ENCODE peak calls at places on chromosomes 3 and 15, in nine cellular contexts. Q is effector memory CD4-positive, alpha-beta T cell; R is uterus; F is pancreas; N is cardiac muscle cell; S is CD8-positive, alpha-beta memory T cell; Y is sigmoid colon; C is stomach; P is heart left ventricle. A is an unnamed sample. For H3K27me3 and H3K9me3, the result is how much of the 10 kb centered on the place peaks cover.

GRCh38 chr3:172461530-172462138 is 13.4 kb upstream of the GHSR start:
- DNase-seq in R (no peak), F (no peak), C (no peak), Y (no peak), P (no peak), Q (no peak), S (no peak), N (peak), A (no peak)

GRCh38 chr3:159128628-159129027 is 326.8 kb downstream of the MFSD1 start:
- DNase-seq in N (peak), S (no peak), Y (no peak), P (no peak), F (no peak), Q (no peak), R (no peak), C (no peak), A (no peak)

GRCh38 chr3:11832964-11833621 is 13.6 kb downstream of the TAMM41 start:
- DNase-seq in F (no peak), Y (no peak), C (peak), R (no peak), P (no peak), N (peak), Q (no peak), S (no peak), A (no peak)

GRCh38 chr3:172522871-172523818 is at the start of gene TNFSF10:
- DNase-seq in P (peak), C (peak), R (peak), Q (peak), S (peak), F (peak), Y (peak), N (no peak), A (peak)

GRCh38 chr3:7504886-7505775 is 644.2 kb downstream of the GRM7 start:
- DNase-seq in F (no peak), Y (no peak), Q (no peak), S (no peak), N (peak), P (peak), R (no peak), C (no peak), A (peak)

GRCh38 chr15:64430000-64430735 is 30.2 kb upstream of the ZNF609 start:
- DNase-seq in C (no peak), R (peak), N (peak), Y (peak), P (peak), Q (peak), S (peak), F (no peak), A (peak)

GRCh38 chr3:58418227-58418626 is 15.4 kb downstream of the PDHB start:
- DNase-seq in P (no peak), R (no peak), C (no peak), S (no peak), F (no peak), Y (no peak), Q (no peak), N (no peak), A (peak)

GRCh38 chr3:166013073-166013679 is 176.0 kb upstream of the BCHE start:
- DNase-seq in C (no peak), R (no peak), N (peak), P (no peak), Q (no peak), Y (no peak), S (no peak), F (no peak), A (no peak)

GRCh38 chr15:70466305-70466704 is 297.1 kb downstream of the UACA start:
- DNase-seq in S (no peak), C (no peak), F (no peak), P (no peak), R (no peak), Q (no peak), N (no peak), Y (no peak), A (no peak)

GRCh38 chr3:46966811-46967210 is 9.7 kb downstream of the CCDC12 start:
- DNase-seq in N (no peak), P (no peak), S (no peak), Q (no peak), C (no peak), R (no peak), F (no peak), Y (no peak), A (no peak)

GRCh38 chr3:43015572-43016512 is 36.7 kb downstream of the GASK1A start:
- DNase-seq in R (no peak), F (no peak), P (no peak), S (peak), N (no peak), C (no peak), Y (no peak), Q (no peak), A (peak)

GRCh38 chr3:131549340-131549739 is 46.6 kb upstream of the MRPL3 start:
- DNase-seq in Y (no peak), F (no peak), C (no peak), P (no peak), R (no peak), N (no peak), Q (no peak), S (no peak), A (no peak)

GRCh38 chr3:11995061-11995460 is 9.1 kb upstream of the SYN2 start:
- DNase-seq in F (no peak), P (no peak), N (no peak), S (no peak), Y (no peak), Q (no peak), R (no peak), C (no peak), A (peak)

GRCh38 chr3:18806633-18807032 is 341.7 kb upstream of the KCNH8 start:
- DNase-seq in N (peak), F (no peak), Y (no peak), P (no peak), R (no peak), C (no peak), Q (no peak), S (no peak), A (no peak)

GRCh38 chr3:146019508-146019907 is 141.5 kb downstream of the PLOD2 start:
- DNase-seq in Q (no peak), Y (no peak), C (no peak), N (no peak), F (no peak), S (no peak), R (no peak), P (no peak), A (no peak)

GRCh38 chr15:61839541-61839940 is 220.7 kb downstream of the VPS13C start:
- DNase-seq in Y (no peak), F (no peak), C (no peak), Q (no peak), N (peak), R (no peak), P (no peak), S (no peak), A (no peak)

GRCh38 chr3:160296591-160296990 is 71.4 kb downstream of the C3orf80 start:
- DNase-seq in Q (no peak), C (no peak), R (no peak), F (no peak), N (peak), P (no peak), S (no peak), Y (no peak), A (no peak)

GRCh38 chr3:83248454-83248853 is 1487.0 kb upstream of the GBE1 start:
- DNase-seq in P (no peak), S (no peak), Y (no peak), N (no peak), F (no peak), Q (no peak), R (no peak), C (no peak), A (no peak)

GRCh38 chr3:79329154-79329553 is 438.6 kb downstream of the ROBO1 start:
- DNase-seq in S (no peak), R (no peak), N (no peak), F (no peak), C (no peak), Y (no peak), P (no peak), Q (no peak), A (no peak)

DNA sequence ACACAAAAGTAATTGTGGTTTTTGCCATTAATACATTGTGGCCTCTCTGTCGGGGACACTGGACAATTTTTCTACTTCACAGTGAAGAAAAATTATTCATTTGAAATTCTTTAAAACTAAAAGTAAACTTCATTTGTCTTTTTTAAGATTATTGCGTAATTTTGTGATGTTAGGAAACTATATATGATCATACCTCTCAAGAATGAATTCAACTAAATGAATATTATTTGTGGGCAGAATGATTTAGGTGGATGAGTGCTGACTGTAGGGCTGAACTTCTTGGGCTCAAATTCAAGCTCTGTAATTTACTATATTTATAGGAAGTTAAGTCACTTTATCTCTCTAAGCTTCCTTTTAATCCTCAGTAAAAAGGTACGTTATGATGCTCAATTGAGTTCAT is 441.2 kb downstream of the ROBO1 start:
- DNase-seq in C (no peak), F (no peak), Q (no peak), R (no peak), N (peak), S (no peak), Y (no peak), P (no peak), A (no peak)
- H3K27ac ChIP-seq in C (no peak), F (no peak), Q (no peak), R (no peak), N (no peak), S (no peak), Y (no peak), P (no peak), A (no peak)

GRCh38 chr15:26614734-26615133 is 158.1 kb downstream of the GABRB3 start:
- DNase-seq in C (no peak), R (no peak), P (no peak), N (no peak), Q (no peak), Y (no peak), S (no peak), F (no peak), A (no peak)
- H3K27me3 ChIP-seq in C (under half), R (under half), P (under half), N (under half), Q (under half), Y (under half), S (under half), F (under half), A (under half)

GRCh38 chr15:26392956-26393355 is 379.9 kb downstream of the GABRB3 start:
- DNase-seq in Q (no peak), R (no peak), P (peak), N (no peak), F (no peak), S (no peak), Y (no peak), C (no peak), A (no peak)
- H3K9me3 ChIP-seq in Q (under half), R (under half), P (under half), N (under half), F (under half), S (under half), Y (under half), C (under half), A (under half)

DNA sequence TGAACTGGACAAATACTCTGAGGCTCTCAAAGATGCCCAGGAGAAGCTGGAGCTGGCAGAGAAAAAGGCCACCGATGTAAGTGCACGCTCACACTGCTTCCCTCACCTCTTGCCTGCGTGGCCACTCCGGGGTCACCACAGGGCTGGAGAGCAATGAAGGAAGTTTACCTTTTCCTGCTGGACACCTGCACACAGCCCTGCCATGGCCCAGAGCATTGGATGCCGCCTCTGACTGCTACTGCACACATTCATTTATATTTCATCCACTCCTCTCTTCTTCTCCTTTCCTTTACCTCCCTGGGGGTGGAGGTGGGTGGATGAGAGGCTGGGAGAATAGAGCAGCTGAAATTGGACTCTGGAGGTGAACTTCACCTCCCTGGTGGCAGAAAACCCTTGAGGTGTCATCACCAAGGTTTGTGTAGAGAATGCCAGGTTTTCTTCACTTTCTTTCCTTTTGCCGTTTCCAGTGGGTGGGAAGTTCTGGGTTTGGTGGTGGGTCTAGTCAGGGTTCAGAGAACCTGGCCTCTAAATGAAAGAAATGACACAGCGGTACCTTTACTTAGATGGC is 1.6 kb downstream of the TPM1 start:
- DNase-seq in R (no peak), Q (no peak), N (no peak), S (no peak), P (no peak), Y (no peak), F (no peak), C (no peak), A (no peak)
- H3K27ac ChIP-seq in R (peak), Q (no peak), N (peak), S (no peak), P (peak), Y (peak), F (no peak), C (peak), A (peak)